ENCODE peak calls at places on chromosome 19, in eight cellular contexts. G is breast epithelium, J is pancreas, C is GM12878, O is Peyer's patch, P is stomach, W is psoas muscle, E is left lung. K is an unnamed sample. For H3K4me1, the result is how much of the 10 kb centered on the place peaks cover.

GRCh38 chr19:45473366-45474190 is 5.8 kb downstream of the FOSB start:
- DNase-seq in G (no peak), J (no peak), C (no peak), O (no peak), P (no peak), W (no peak), E (no peak), K (no peak)

GRCh38 chr19:34319230-34319585 is 45.8 kb upstream of the GPI start:
- DNase-seq in G (no peak), J (no peak), C (no peak), O (no peak), P (no peak), W (no peak), E (no peak), K (peak)

GRCh38 chr19:35347171-35347929 is at the start of gene FFAR1:
- DNase-seq in G (peak), J (no peak), C (peak), O (peak), P (peak), W (no peak), E (no peak), K (no peak)

GRCh38 chr19:45391346-45391745 is 13.5 kb downstream of the PPP1R13L start:
- DNase-seq in G (no peak), J (peak), C (no peak), O (no peak), P (no peak), W (no peak), E (no peak), K (no peak)

GRCh38 chr19:47509973-47510372 is 4.9 kb downstream of the NAPA start:
- DNase-seq in G (peak), J (peak), C (no peak), O (no peak), P (peak), W (peak), E (no peak), K (no peak)

GRCh38 chr19:48481846-48482639 is 12.9 kb downstream of the CYTH2 start:
- DNase-seq in G (no peak), J (no peak), C (no peak), O (no peak), P (no peak), W (no peak), E (no peak), K (no peak)

GRCh38 chr19:15564534-15565168 is 50.4 kb upstream of the CYP4F8 start:
- DNase-seq in G (no peak), J (no peak), C (no peak), O (no peak), P (no peak), W (no peak), E (no peak), K (no peak)

GRCh38 chr19:629961-630714 is 3.2 kb downstream of the POLRMT start:
- DNase-seq in G (no peak), J (peak), C (no peak), O (no peak), P (no peak), W (no peak), E (no peak), K (no peak)

GRCh38 chr19:48319647-48320537 is 5.5 kb upstream of the EMP3 start:
- DNase-seq in G (peak), J (peak), C (no peak), O (peak), P (peak), W (peak), E (peak), K (peak)

GRCh38 chr19:804419-805160 is 7.3 kb downstream of the PTBP1 start:
- DNase-seq in G (no peak), J (no peak), C (no peak), O (no peak), P (no peak), W (peak), E (no peak), K (no peak)

GRCh38 chr19:46716672-46717033 is 261 bp downstream of the PRKD2 start:
- DNase-seq in G (no peak), J (no peak), C (no peak), O (no peak), P (no peak), W (no peak), E (no peak), K (no peak)

GRCh38 chr19:6156033-6156432 is 20.6 kb downstream of the ACSBG2 start:
- DNase-seq in G (no peak), J (no peak), C (no peak), O (no peak), P (no peak), W (no peak), E (no peak), K (no peak)

GRCh38 chr19:45526143-45526542 is 18.9 kb downstream of the VASP start:
- DNase-seq in G (no peak), J (no peak), C (no peak), O (peak), P (peak), W (peak), E (no peak), K (peak)

GRCh38 chr19:6424939-6425731 is 524 bp upstream of the KHSRP start:
- DNase-seq in G (peak), J (peak), C (peak), O (peak), P (peak), W (peak), E (peak), K (peak)

GRCh38 chr19:47228168-47228936 is 2.6 kb downstream of the BBC3 start:
- DNase-seq in G (peak), J (peak), C (no peak), O (peak), P (peak), W (peak), E (peak), K (peak)

GRCh38 chr19:16370671-16371391 is 46.2 kb downstream of the KLF2 start:
- DNase-seq in G (no peak), J (no peak), C (no peak), O (peak), P (no peak), W (no peak), E (no peak), K (no peak)

GRCh38 chr19:42352216-42352892 is 26.9 kb downstream of the MEGF8 start:
- DNase-seq in G (no peak), J (peak), C (no peak), O (no peak), P (no peak), W (no peak), E (no peak), K (no peak)

GRCh38 chr19:16896913-16897571 is 8.2 kb downstream of the F2RL3 start:
- DNase-seq in G (peak), J (peak), C (peak), O (peak), P (peak), W (peak), E (peak), K (no peak)

GRCh38 chr19:39163621-39164020 is 33.1 kb upstream of the NCCRP1 start:
- DNase-seq in G (no peak), J (no peak), C (no peak), O (no peak), P (no peak), W (no peak), E (no peak), K (no peak)

GRCh38 chr19:39160523-39160861 is 34.9 kb downstream of the PAK4 start:
- DNase-seq in G (peak), J (peak), C (no peak), O (no peak), P (peak), W (peak), E (no peak), K (no peak)

GRCh38 chr19:39158646-39159260 is 33.2 kb downstream of the PAK4 start:
- DNase-seq in G (no peak), J (peak), C (no peak), O (no peak), P (no peak), W (no peak), E (no peak), K (no peak)

GRCh38 chr19:39162441-39163043 is 34.2 kb upstream of the NCCRP1 start:
- DNase-seq in G (no peak), J (peak), C (no peak), O (no peak), P (no peak), W (no peak), E (no peak), K (no peak)

DNA sequence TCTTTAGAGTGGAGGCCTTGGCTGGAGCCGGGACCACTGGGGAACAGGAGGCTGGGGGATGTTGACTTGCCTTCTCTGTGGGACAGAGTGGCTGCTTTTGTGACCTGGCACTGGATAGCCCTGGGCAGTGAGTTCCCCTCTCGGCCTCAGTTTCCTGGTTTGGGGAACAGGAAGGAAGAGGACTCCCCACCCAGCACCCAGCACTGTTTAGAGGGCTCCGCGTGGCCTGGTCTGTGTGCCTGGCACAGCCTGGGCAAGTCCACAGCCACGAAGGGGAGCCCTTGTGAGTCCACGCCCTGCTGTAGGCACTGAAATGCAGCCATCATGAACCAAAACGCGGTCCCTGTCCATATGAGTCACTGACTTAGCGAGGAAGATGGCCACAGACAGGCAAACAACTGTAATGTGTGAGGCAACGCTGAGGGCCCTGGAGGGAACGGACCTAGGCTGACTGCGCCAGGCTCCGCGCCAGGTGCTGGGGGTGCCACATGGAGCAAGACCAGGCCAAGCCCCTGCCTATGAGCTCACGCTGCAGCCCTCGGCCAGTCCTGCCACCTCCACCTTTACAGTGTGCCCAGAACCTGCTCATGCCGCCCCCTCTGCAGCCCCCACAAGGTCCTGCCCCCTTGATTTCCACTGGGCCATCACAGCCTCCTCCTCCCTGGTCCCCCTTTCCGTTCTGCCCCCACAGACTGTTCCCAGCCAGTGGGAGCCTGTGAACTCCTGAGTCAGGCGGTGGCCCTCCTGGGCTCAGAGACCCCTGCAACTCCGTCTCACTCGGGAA is 35.5 kb downstream of the PAK4 start:
- DNase-seq in G (peak), J (peak), C (no peak), O (no peak), P (no peak), W (no peak), E (no peak), K (no peak)
- H3K4me1 ChIP-seq in G (half or more), J (under half), C (under half), O (under half), P (half or more), W (under half), E (under half), K (under half)

DNA sequence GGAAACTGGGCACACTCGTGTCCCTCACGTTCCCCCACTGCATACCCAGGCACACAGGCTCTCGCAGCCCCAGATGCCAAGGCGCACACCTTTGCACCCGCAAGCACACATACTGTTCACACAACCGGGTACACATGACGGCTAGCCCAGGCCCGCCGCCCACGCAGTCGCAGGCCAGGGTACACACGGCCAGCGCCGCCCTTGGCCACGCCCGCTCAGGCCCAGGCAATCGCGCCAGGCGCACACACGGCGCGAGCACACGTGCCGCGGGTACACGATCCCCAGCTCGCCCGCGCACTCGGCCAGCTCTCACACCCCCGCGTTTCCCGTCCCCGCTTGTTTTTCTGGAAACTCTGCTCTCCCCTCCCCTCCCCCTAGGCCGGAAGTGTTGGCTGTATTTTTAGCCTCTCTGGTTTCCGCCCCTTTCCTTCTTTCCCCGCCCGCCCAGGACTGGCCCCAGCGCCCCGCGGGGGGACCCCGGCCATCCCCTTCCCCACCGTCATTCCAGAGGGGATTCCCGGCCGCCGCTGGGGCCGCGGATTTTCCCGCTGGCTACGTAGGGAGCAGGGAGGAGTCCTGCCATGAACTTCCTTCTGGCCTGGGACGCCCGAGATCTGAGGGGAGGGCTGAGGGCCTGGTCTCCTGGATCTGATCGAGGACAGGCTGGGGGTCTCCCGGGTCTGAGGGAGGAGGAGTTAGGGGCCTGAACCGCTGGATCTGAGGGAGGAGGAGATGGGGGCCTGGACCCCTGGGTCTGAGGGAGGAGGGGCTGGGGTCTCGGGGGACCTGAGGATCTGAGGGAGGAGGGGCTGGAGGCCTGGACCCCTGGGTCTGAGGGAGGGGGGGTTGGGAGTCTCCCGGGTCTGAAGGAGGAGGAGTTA is 4.0 kb upstream of the ZFP36 start:
- DNase-seq in G (peak), J (peak), C (peak), O (peak), P (peak), W (peak), E (peak), K (peak)
- H3K4me1 ChIP-seq in G (under half), J (under half), C (half or more), O (half or more), P (half or more), W (under half), E (under half), K (half or more)

GRCh38 chr19:10762656-10763055 is 44.8 kb downstream of the DNM2 start:
- DNase-seq in G (no peak), J (peak), C (no peak), O (peak), P (no peak), W (no peak), E (no peak), K (peak)
- H3K4me1 ChIP-seq in G (under half), J (under half), C (under half), O (half or more), P (half or more), W (under half), E (under half), K (under half)

DNA sequence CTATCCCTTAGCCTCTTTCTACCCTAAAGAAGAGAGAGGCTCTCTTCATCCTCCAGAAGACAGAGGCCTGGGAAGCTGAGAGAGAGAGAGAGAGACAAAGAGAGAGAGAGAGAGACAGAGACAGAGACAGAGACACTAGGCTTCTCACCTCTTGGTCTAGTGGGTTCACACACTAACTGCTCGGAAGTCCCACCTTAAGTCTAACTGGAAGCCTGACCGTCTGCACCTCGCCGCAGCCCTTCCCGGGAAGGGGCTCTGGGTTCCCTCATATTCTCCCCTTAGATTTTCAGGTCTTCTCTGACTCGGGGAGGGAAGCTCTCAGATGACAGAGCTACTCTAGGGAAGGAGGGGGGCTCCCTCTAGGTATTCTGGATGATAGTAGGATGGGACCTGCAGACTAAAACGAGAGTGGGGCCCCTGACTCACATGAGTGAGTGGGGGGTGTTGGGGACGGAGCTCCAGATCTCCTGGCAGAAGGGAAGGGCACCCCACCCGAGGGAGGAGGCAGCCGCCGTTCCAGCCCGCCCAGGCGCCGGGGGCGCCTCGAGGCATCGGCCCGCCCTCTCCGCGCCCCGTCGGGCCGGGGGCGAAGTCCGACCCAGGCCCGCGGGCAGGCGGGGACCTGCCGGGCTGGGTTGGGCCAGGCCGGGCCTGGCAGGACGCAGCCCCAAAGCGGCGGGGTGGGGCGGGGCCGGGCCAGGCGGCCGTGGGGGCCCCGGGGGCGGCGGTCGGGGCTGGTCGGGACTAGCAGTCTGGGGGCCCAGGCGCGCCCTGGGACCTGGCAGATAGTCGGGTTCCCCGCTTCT is 2.0 kb upstream of the JUNB start:
- DNase-seq in G (no peak), J (no peak), C (no peak), O (peak), P (no peak), W (no peak), E (no peak), K (no peak)
- H3K4me1 ChIP-seq in G (under half), J (under half), C (half or more), O (under half), P (half or more), W (under half), E (half or more), K (half or more)

GRCh38 chr19:39329948-39330347 is 5.9 kb downstream of the GMFG start:
- DNase-seq in G (no peak), J (no peak), C (no peak), O (no peak), P (no peak), W (no peak), E (no peak), K (no peak)
- H3K4me1 ChIP-seq in G (under half), J (under half), C (under half), O (under half), P (under half), W (under half), E (under half), K (under half)

DNA sequence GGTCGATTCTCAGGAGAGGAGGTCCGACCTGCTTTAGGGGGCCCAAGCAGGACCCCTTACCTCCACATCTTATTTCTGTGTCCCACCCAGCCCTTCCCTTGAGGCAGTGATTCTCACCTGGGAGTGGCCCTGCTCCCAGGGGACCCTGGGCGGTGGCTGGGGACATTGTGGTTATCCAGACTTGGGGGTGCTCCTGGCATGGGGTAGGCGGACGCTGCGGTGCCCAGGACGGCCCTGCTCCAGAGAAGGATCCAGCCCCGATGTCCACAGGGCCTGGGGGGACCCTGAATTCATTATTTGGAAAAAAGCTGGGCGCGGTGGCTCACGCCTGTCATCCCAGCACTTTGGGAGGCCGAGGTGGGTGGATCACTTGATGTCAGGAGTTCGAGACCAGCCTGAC is 84.4 kb downstream of the GADD45B start:
- DNase-seq in G (no peak), J (peak), C (no peak), O (no peak), P (no peak), W (no peak), E (peak), K (no peak)
- H3K4me1 ChIP-seq in G (under half), J (under half), C (under half), O (under half), P (under half), W (under half), E (under half), K (under half)

DNA sequence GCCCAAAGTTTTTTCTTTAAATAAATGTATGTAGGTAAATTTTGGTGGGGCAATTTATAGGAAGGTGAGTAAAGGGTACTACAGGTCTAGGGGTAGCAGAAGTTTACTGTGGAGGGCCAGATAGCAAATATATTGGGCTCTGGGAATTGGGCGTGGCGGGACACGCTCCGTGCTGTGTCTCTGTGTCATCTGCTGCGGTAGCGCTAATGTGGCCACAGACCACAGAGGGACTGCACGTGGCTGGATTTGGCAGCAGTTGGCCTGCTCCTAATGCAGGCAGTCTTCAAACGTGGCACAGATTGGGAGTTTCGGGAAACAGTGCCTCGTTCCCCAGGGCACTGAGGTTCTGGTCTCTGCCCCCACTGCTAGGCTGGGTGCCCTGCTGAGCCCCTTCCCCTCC is 16.6 kb upstream of the MYDGF start:
- DNase-seq in G (no peak), J (no peak), C (no peak), O (no peak), P (no peak), W (no peak), E (no peak), K (no peak)
- H3K4me1 ChIP-seq in G (under half), J (under half), C (under half), O (under half), P (under half), W (under half), E (under half), K (under half)

DNA sequence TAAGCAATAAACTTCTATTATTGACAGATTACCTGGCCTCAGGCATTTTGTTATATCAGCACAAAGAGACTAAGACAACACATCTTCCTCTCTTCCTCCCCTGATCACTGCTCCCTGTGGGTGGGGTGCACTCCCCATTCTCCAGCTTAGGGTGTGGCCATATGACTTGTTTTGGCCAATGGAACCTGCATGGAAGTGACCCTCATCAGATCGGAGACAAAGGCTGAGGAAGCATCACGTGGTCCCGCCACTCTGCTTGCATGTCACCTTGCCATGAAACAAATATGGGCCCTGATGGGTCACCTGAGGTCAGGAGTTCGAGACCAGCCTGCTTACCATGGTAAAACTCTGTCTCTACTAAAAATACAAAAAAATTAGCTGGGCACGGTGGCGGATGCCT is 13.7 kb upstream of the CCL25 start:
- DNase-seq in G (no peak), J (no peak), C (no peak), O (no peak), P (no peak), W (no peak), E (no peak), K (no peak)
- H3K4me1 ChIP-seq in G (under half), J (under half), C (under half), O (under half), P (under half), W (under half), E (under half), K (under half)

GRCh38 chr19:41265376-41266153 is 1.4 kb downstream of the HNRNPUL1 start:
- DNase-seq in G (peak), J (no peak), C (no peak), O (peak), P (peak), W (no peak), E (peak), K (peak)
- H3K4me1 ChIP-seq in G (under half), J (under half), C (under half), O (under half), P (under half), W (under half), E (under half), K (under half)